ENCODE peak calls at places on chromosome 11, in four cellular contexts. Q, G, B and H are unnamed samples.

GRCh38 chr11:103202048-103202651 is 92.9 kb downstream of the DYNC2H1 start:
- DNase-seq in G (no peak), Q (peak), B (no peak), H (no peak)

GRCh38 chr11:75733346-75734107 is 15.9 kb downstream of the MOGAT2 start:
- DNase-seq in Q (no peak), B (peak), G (no peak), H (no peak)

GRCh38 chr11:122327528-122327927 is 211.5 kb upstream of the BLID start:
- DNase-seq in B (no peak), G (no peak), Q (no peak), H (no peak)

GRCh38 chr11:65868076-65868667 is 4.4 kb downstream of the EFEMP2 start:
- DNase-seq in Q (no peak), B (no peak), G (no peak), H (no peak)

GRCh38 chr11:119478711-119479285 is 55.8 kb upstream of the THY1 start:
- DNase-seq in Q (no peak), B (peak), G (no peak), H (no peak)

GRCh38 chr11:100397401-100397800 is 289.7 kb upstream of the ARHGAP42 start:
- DNase-seq in B (no peak), G (no peak), Q (no peak), H (no peak)

GRCh38 chr11:57459112-57460016 is 964 bp upstream of the RTN4RL2 start:
- DNase-seq in G (peak), B (no peak), Q (no peak), H (no peak)

GRCh38 chr11:58629857-58630256 is 7.4 kb downstream of the CNTF start:
- DNase-seq in G (peak), Q (peak), B (peak), H (no peak)

GRCh38 chr11:72263363-72263762 is 19.4 kb upstream of the PHOX2A start:
- DNase-seq in G (no peak), B (no peak), Q (no peak), H (no peak)

GRCh38 chr11:133529807-133530500 is 2.3 kb downstream of the OPCML start:
- DNase-seq in B (no peak), G (no peak), Q (no peak), H (no peak)

GRCh38 chr11:88384004-88384677 is 46.6 kb upstream of the CTSC start:
- DNase-seq in G (no peak), B (no peak), Q (no peak), H (no peak)